ENCODE peak calls at places on chromosomes 2 and 18, in eight cellular contexts. L is tibial nerve, O is astrocyte, G is psoas muscle, E is Panc1, B is cardiac muscle cell, X is pancreas, Z is Caco-2. K is an unnamed sample. For H3K27me3 and H3K4me1, the result is how much of the 10 kb centered on the place peaks cover.

GRCh38 chr18:49768051-49768391 is 45.3 kb downstream of the ACAA2 start:
- DNase-seq in L (peak), O (peak), G (peak), E (peak), B (peak), X (no peak), Z (peak), K (no peak)

GRCh38 chr2:51812138-51812866 is 780.4 kb upstream of the NRXN1 start:
- DNase-seq in L (no peak), O (peak), G (no peak), E (no peak), B (no peak), X (no peak), Z (no peak), K (no peak)

GRCh38 chr2:7497223-7497622 is 580.0 kb downstream of the RNF144A start:
- DNase-seq in L (no peak), O (no peak), G (no peak), E (no peak), B (no peak), X (no peak), Z (no peak), K (no peak)

GRCh38 chr2:85523906-85524566 is 14.9 kb upstream of the MAT2A start:
- DNase-seq in L (no peak), O (no peak), G (no peak), E (no peak), B (peak), X (no peak), Z (no peak), K (no peak)

GRCh38 chr2:48306409-48307284 is 223.3 kb upstream of the STON1 start:
- DNase-seq in L (peak), O (peak), G (no peak), E (no peak), B (no peak), X (no peak), Z (no peak), K (no peak)

GRCh38 chr2:20348542-20348941 is 2.1 kb downstream of the PUM2 start:
- DNase-seq in L (no peak), O (no peak), G (no peak), E (no peak), B (no peak), X (no peak), Z (no peak), K (no peak)

GRCh38 chr2:164023896-164024295 is 288.1 kb upstream of the FIGN start:
- DNase-seq in L (no peak), O (no peak), G (no peak), E (no peak), B (no peak), X (no peak), Z (no peak), K (peak)

GRCh38 chr2:10252202-10252601 is 50.5 kb upstream of the HPCAL1 start:
- DNase-seq in L (no peak), O (no peak), G (no peak), E (no peak), B (no peak), X (peak), Z (no peak), K (peak)

GRCh38 chr2:105235388-105236059 is 6.0 kb upstream of the GPR45 start:
- DNase-seq in L (peak), O (peak), G (peak), E (peak), B (peak), X (peak), Z (peak), K (peak)

GRCh38 chr2:217866457-217866856 is 136.3 kb downstream of the TNS1 start:
- DNase-seq in L (no peak), O (no peak), G (peak), E (no peak), B (peak), X (no peak), Z (no peak), K (no peak)

GRCh38 chr2:164560181-164560792 is 61.0 kb downstream of the GRB14 start:
- DNase-seq in L (peak), O (peak), G (no peak), E (peak), B (peak), X (no peak), Z (peak), K (no peak)

GRCh38 chr18:7684966-7685365 is 117.8 kb downstream of the PTPRM start:
- DNase-seq in L (no peak), O (no peak), G (no peak), E (no peak), B (no peak), X (no peak), Z (no peak), K (no peak)

GRCh38 chr18:10923671-10924070 is 225.7 kb downstream of the PIEZO2 start:
- DNase-seq in L (no peak), O (peak), G (no peak), E (no peak), B (no peak), X (no peak), Z (no peak), K (no peak)

GRCh38 chr2:69940691-69941090 is 20.7 kb downstream of the ASPRV1 start:
- DNase-seq in L (no peak), O (no peak), G (no peak), E (no peak), B (no peak), X (no peak), Z (no peak), K (no peak)

GRCh38 chr2:44770221-44771187 is 171.0 kb upstream of the SIX3 start:
- DNase-seq in L (no peak), O (no peak), G (no peak), E (no peak), B (no peak), X (no peak), Z (no peak), K (no peak)

GRCh38 chr18:59649575-59649974 is 47.6 kb downstream of the CCBE1 start:
- DNase-seq in L (no peak), O (no peak), G (no peak), E (no peak), B (no peak), X (no peak), Z (no peak), K (no peak)

GRCh38 chr18:37582306-37582705 is 16.7 kb upstream of the CELF4 start:
- DNase-seq in L (no peak), O (no peak), G (no peak), E (no peak), B (no peak), X (no peak), Z (no peak), K (no peak)

GRCh38 chr2:19576411-19576810 is 218.0 kb upstream of the OSR1 start:
- DNase-seq in L (no peak), O (no peak), G (no peak), E (no peak), B (no peak), X (no peak), Z (no peak), K (no peak)

GRCh38 chr2:174339971-174340399 is 5.2 kb downstream of the SP9 start:
- DNase-seq in L (no peak), O (no peak), G (no peak), E (no peak), B (no peak), X (no peak), Z (no peak), K (no peak)

GRCh38 chr2:148391324-148391723 is 253.2 kb upstream of the EPC2 start:
- DNase-seq in L (no peak), O (peak), G (no peak), E (no peak), B (no peak), X (no peak), Z (no peak), K (no peak)

GRCh38 chr2:64105676-64106461 is 38.4 kb downstream of the PELI1 start:
- DNase-seq in L (no peak), O (peak), G (no peak), E (no peak), B (no peak), X (no peak), Z (peak), K (no peak)

GRCh38 chr18:73352546-73352945 is 484.8 kb upstream of the NETO1 start:
- DNase-seq in L (no peak), O (no peak), G (no peak), E (no peak), B (no peak), X (no peak), Z (no peak), K (no peak)

GRCh38 chr18:45671366-45671765 is 52.6 kb upstream of the SLC14A1 start:
- DNase-seq in L (no peak), O (no peak), G (no peak), E (no peak), B (no peak), X (no peak), Z (no peak), K (no peak)

GRCh38 chr2:98739020-98739419 is 8.1 kb upstream of the MGAT4A start:
- DNase-seq in L (no peak), O (no peak), G (no peak), E (no peak), B (no peak), X (no peak), Z (peak), K (no peak)

GRCh38 chr2:191218292-191218898 is 26.8 kb upstream of the MYO1B start:
- DNase-seq in L (peak), O (peak), G (no peak), E (peak), B (peak), X (no peak), Z (peak), K (no peak)

GRCh38 chr2:46988733-46989481 is 73.3 kb upstream of the MCFD2 start:
- DNase-seq in L (no peak), O (no peak), G (peak), E (no peak), B (peak), X (no peak), Z (no peak), K (peak)

GRCh38 chr2:9984217-9984739 is 32.8 kb downstream of the GRHL1 start:
- DNase-seq in L (no peak), O (peak), G (no peak), E (peak), B (peak), X (no peak), Z (peak), K (no peak)

GRCh38 chr18:22856870-22857269 is 76.3 kb upstream of the RBBP8 start:
- DNase-seq in L (no peak), O (no peak), G (no peak), E (no peak), B (peak), X (no peak), Z (no peak), K (no peak)

GRCh38 chr2:189300917-189301316 is 121.4 kb upstream of the COL5A2 start:
- DNase-seq in L (no peak), O (no peak), G (no peak), E (no peak), B (no peak), X (no peak), Z (no peak), K (no peak)

GRCh38 chr2:151032741-151033152 is 228.9 kb downstream of the RBM43 start:
- DNase-seq in L (no peak), O (peak), G (no peak), E (no peak), B (no peak), X (no peak), Z (no peak), K (no peak)

GRCh38 chr2:61179701-61180639 is 18.0 kb downstream of the C2orf74 start:
- DNase-seq in L (no peak), O (peak), G (peak), E (no peak), B (peak), X (peak), Z (no peak), K (peak)

GRCh38 chr2:235086481-235087184 is 134.8 kb downstream of the SH3BP4 start:
- DNase-seq in L (no peak), O (no peak), G (no peak), E (no peak), B (no peak), X (no peak), Z (no peak), K (no peak)

GRCh38 chr18:46481048-46481846 is 175.8 kb downstream of the LOXHD1 start:
- DNase-seq in L (peak), O (peak), G (no peak), E (no peak), B (peak), X (no peak), Z (peak), K (no peak)

GRCh38 chr2:96107883-96108551 is 8.4 kb downstream of the ADRA2B start:
- DNase-seq in L (no peak), O (no peak), G (no peak), E (no peak), B (no peak), X (peak), Z (peak), K (peak)

GRCh38 chr18:39460136-39460535 is 1894.5 kb upstream of the CELF4 start:
- DNase-seq in L (no peak), O (no peak), G (no peak), E (no peak), B (no peak), X (no peak), Z (no peak), K (no peak)

GRCh38 chr2:100606740-100607343 is 44.0 kb downstream of the PDCL3 start:
- DNase-seq in L (peak), O (peak), G (no peak), E (peak), B (peak), X (no peak), Z (peak), K (no peak)

GRCh38 chr2:2845267-2845666 is 514.2 kb upstream of the MYT1L start:
- DNase-seq in L (no peak), O (no peak), G (no peak), E (no peak), B (no peak), X (no peak), Z (no peak), K (no peak)

GRCh38 chr2:63049291-63050185 is 1.1 kb upstream of the OTX1 start:
- DNase-seq in L (no peak), O (peak), G (no peak), E (no peak), B (no peak), X (peak), Z (peak), K (no peak)
- H3K27me3 ChIP-seq in L (under half), O (half or more), G (half or more), E (under half), B (half or more), X (under half), Z (under half), K (under half)

DNA sequence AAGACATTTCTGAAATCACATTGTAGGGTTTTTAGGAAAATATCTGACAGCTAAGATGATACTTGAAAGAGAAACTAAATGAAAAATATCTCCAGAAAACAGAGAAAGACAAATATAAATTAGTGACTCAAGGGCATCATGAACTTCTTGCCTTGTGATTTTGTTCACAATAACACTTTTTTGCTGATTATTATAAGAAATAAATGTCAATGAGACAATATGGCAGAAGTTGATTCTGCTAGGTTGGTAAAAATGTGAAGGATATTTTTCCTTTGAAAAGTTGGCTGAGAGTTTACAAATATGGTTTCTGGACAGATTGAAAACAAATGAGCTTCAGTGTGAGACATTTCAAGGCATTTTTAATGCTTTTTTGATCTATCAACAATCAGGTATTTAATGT is 1631.2 kb upstream of the ACVR2A start:
- DNase-seq in L (no peak), O (no peak), G (no peak), E (no peak), B (no peak), X (no peak), Z (no peak), K (no peak)
- H3K4me3 ChIP-seq in L (no peak), O (no peak), G (no peak), E (no peak), B (no peak), X (no peak), Z (no peak), K (no peak)

GRCh38 chr2:241379481-241380480 is 23.7 kb downstream of the FARP2 start:
- DNase-seq in L (no peak), O (peak), G (no peak), E (no peak), B (no peak), X (no peak), Z (no peak), K (no peak)
- H3K4me1 ChIP-seq in L (half or more), O (under half), G (under half), E (under half), B (under half), X (under half), Z (under half), K (under half)

DNA sequence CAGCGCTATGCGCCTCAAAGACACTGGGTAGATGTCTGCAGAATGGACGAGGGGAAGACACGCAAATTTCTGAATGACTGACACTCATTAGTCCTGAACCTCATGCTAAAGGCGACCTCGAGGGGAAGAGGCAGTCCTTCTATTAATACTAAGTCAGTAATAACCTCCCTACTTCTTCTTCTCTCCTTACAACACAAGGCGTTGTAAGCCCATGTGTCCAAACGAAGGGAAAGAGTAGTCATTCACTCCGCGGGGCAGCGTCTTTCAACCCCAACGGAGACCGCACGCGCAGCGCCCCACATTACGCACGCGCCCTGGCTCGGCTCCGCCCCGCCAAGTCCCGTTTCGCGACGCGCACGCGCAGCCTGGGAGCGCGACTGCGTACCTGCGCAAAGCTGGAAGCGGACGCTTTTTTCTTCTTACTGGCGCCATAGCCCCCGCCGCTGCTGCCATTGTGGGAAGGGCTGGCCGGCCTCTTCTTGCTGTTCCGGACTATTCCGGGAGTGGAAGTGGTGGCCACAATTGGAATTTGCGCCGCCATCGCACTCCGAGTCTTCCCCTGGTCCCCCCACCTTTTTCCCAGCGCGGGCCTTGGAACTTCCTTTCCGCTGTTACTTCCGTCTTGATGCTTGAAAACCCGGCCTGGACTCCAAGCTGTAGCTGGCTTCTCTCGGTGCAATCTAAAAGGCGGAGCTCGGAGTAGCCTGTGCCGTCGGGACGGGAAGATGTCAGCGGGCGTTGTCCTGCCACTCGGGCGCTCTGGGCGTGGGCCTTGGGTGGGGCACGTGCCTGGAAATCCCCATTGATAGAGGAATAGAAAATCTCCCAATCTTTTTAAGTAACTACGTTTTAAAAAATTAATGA is at the start of gene INO80C:
- DNase-seq in L (peak), O (peak), G (peak), E (peak), B (peak), X (peak), Z (peak), K (peak)
- H3K27me3 ChIP-seq in L (under half), O (under half), G (under half), E (under half), B (under half), X (under half), Z (under half), K (under half)

GRCh38 chr2:134257965-134258683 is 4.3 kb downstream of the MGAT5 start:
- DNase-seq in L (no peak), O (no peak), G (no peak), E (no peak), B (no peak), X (no peak), Z (no peak), K (no peak)
- H3K4me3 ChIP-seq in L (no peak), O (no peak), G (no peak), E (no peak), B (no peak), X (no peak), Z (no peak), K (no peak)

DNA sequence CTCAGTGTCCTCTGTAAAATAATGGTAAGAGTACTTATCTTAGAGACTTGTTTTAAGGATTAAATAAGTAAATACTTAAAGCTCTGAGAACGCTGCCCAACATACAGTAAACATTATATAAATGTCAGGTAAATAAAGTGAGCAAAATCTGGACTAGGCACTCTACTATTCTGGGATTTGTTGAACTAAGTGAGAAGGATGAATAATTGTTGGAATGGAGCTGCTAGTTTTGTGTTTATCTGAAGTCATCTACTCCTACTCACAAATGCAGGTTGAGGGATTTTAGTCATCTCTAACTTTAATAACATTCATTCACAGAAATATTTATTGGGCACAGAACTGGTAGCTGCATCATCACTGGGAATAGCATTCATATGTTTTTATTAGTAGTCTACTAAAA is 103.4 kb downstream of the MEIS1 start:
- DNase-seq in L (no peak), O (peak), G (no peak), E (no peak), B (no peak), X (no peak), Z (no peak), K (no peak)
- H3K4me1 ChIP-seq in L (under half), O (under half), G (under half), E (under half), B (half or more), X (under half), Z (under half), K (under half)

GRCh38 chr2:160790738-160791137 is 297.1 kb upstream of the RBMS1 start:
- DNase-seq in L (no peak), O (peak), G (no peak), E (no peak), B (peak), X (no peak), Z (no peak), K (no peak)

GRCh38 chr2:160791884-160792283 is 298.3 kb upstream of the RBMS1 start:
- DNase-seq in L (no peak), O (no peak), G (no peak), E (no peak), B (no peak), X (no peak), Z (no peak), K (no peak)

GRCh38 chr2:160794926-160795325 is 301.3 kb upstream of the RBMS1 start:
- DNase-seq in L (no peak), O (no peak), G (no peak), E (no peak), B (no peak), X (no peak), Z (no peak), K (no peak)

DNA sequence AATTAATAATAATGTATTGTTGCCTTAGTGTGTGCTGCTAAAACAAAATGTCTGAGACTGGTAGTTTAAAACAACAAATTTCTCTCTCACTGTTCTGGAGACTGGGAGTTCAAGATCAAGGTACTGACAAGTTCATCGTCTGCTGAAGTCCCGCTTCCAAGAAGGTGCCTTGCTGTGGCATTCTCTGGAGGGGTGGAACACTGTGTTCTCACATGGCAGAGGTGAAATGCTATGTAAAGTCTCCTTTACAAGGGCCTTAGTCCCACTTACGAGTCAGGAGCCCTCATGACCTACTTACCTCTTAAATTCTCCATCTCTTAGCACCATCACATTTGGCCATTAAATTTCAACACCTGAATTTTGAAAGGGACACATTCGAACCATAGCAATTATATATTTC is 299.2 kb upstream of the RBMS1 start:
- DNase-seq in L (no peak), O (no peak), G (no peak), E (no peak), B (no peak), X (no peak), Z (no peak), K (no peak)
- H3K27me3 ChIP-seq in L (under half), O (under half), G (under half), E (under half), B (under half), X (under half), Z (under half), K (under half)

K was measured in aorta.